ENCODE peak calls at places on chromosomes 11 and 22, in four cellular contexts. One of them, this sample, is unnamed. For H3K4me1, the result is how much of the 10 kb centered on the place peaks cover.

GRCh38 chr11:47408598-47409439 is 429 bp downstream of the SLC39A13 start:
- DNase-seq in small intestine: no peak
- DNase-seq in upper lobe of right lung: peak
- DNase-seq in colonic mucosa: peak
- DNase-seq in this sample: no peak

GRCh38 chr22:35140879-35141745 is 75.2 kb downstream of the ISX start:
- DNase-seq in small intestine: peak
- DNase-seq in upper lobe of right lung: no peak
- DNase-seq in colonic mucosa: peak
- DNase-seq in this sample: no peak

GRCh38 chr22:23525510-23525909 is 54.6 kb downstream of the IGLL1 start:
- DNase-seq in small intestine: no peak
- DNase-seq in upper lobe of right lung: peak
- DNase-seq in colonic mucosa: no peak
- DNase-seq in this sample: no peak

GRCh38 chr11:85647604-85648299 is at the start of gene TMEM126A:
- DNase-seq in small intestine: peak
- DNase-seq in upper lobe of right lung: peak
- DNase-seq in colonic mucosa: peak
- DNase-seq in this sample: peak

GRCh38 chr11:113774174-113774503 is 647 bp upstream of the ZW10 start:
- DNase-seq in small intestine: no peak
- DNase-seq in upper lobe of right lung: no peak
- DNase-seq in colonic mucosa: no peak
- DNase-seq in this sample: no peak

GRCh38 chr11:75872887-75873416 is 57.9 kb downstream of the UVRAG start:
- DNase-seq in small intestine: no peak
- DNase-seq in upper lobe of right lung: no peak
- DNase-seq in colonic mucosa: no peak
- DNase-seq in this sample: no peak

GRCh38 chr11:65047581-65048422 is 6.8 kb downstream of the SAC3D1 start:
- DNase-seq in small intestine: no peak
- DNase-seq in upper lobe of right lung: no peak
- DNase-seq in colonic mucosa: peak
- DNase-seq in this sample: peak

GRCh38 chr11:17439316-17439782 is 37.3 kb downstream of the ABCC8 start:
- DNase-seq in small intestine: peak
- DNase-seq in upper lobe of right lung: no peak
- DNase-seq in colonic mucosa: no peak
- DNase-seq in this sample: peak

GRCh38 chr11:37450613-37451012 is 852.6 kb upstream of the RAG2 start:
- DNase-seq in small intestine: no peak
- DNase-seq in upper lobe of right lung: no peak
- DNase-seq in colonic mucosa: no peak
- DNase-seq in this sample: no peak

GRCh38 chr11:21963013-21963412 is 229.9 kb upstream of the ANO5 start:
- DNase-seq in small intestine: no peak
- DNase-seq in upper lobe of right lung: no peak
- DNase-seq in colonic mucosa: no peak
- DNase-seq in this sample: no peak

GRCh38 chr11:96567193-96567592 is 177.4 kb downstream of the JRKL start:
- DNase-seq in small intestine: no peak
- DNase-seq in upper lobe of right lung: no peak
- DNase-seq in colonic mucosa: no peak
- DNase-seq in this sample: peak

GRCh38 chr11:126357055-126357962 is 1.8 kb downstream of the ST3GAL4 start:
- DNase-seq in small intestine: no peak
- DNase-seq in upper lobe of right lung: peak
- DNase-seq in colonic mucosa: no peak
- DNase-seq in this sample: no peak

GRCh38 chr11:86919557-86920210 is 35.5 kb downstream of the FZD4 start:
- DNase-seq in small intestine: peak
- DNase-seq in upper lobe of right lung: no peak
- DNase-seq in colonic mucosa: no peak
- DNase-seq in this sample: no peak

GRCh38 chr11:121042296-121042695 is 18.4 kb downstream of the TBCEL start:
- DNase-seq in small intestine: no peak
- DNase-seq in upper lobe of right lung: no peak
- DNase-seq in colonic mucosa: no peak
- DNase-seq in this sample: no peak

GRCh38 chr11:2150206-2150847 is 10.7 kb downstream of the INS start:
- DNase-seq in small intestine: no peak
- DNase-seq in upper lobe of right lung: no peak
- DNase-seq in colonic mucosa: no peak
- DNase-seq in this sample: no peak

DNA sequence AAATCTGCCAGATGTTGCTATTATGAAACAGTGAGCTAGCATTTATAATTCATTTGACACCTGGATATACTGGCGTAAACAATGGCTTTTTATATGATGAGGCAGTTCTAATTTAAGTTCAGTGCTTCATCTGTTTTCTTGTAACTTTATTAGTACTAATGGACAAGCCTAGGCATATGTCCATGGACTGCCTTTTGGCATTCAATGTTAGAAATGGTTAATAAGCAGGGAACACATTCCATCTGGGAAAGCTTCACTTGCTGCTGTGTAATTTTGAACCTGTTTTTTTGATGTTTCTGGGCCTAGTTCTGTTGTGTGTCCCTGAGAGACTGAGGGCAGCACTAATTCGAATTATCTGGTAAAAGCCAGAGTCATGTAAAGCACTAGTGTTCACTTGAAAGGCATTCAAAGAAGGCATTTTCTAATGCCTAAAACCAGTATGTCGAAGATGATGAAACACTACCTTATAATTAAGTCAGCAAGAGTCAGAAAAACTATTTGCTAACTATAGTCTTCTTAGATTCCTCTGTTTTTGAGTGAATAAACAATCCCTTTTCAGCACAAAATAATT is 138.5 kb downstream of the SWAP70 start:
- DNase-seq in small intestine: no peak
- DNase-seq in upper lobe of right lung: no peak
- DNase-seq in colonic mucosa: no peak
- DNase-seq in this sample: no peak
- H3K27ac ChIP-seq in small intestine: no peak
- H3K27ac ChIP-seq in upper lobe of right lung: peak
- H3K27ac ChIP-seq in colonic mucosa: no peak
- H3K27ac ChIP-seq in this sample: no peak

DNA sequence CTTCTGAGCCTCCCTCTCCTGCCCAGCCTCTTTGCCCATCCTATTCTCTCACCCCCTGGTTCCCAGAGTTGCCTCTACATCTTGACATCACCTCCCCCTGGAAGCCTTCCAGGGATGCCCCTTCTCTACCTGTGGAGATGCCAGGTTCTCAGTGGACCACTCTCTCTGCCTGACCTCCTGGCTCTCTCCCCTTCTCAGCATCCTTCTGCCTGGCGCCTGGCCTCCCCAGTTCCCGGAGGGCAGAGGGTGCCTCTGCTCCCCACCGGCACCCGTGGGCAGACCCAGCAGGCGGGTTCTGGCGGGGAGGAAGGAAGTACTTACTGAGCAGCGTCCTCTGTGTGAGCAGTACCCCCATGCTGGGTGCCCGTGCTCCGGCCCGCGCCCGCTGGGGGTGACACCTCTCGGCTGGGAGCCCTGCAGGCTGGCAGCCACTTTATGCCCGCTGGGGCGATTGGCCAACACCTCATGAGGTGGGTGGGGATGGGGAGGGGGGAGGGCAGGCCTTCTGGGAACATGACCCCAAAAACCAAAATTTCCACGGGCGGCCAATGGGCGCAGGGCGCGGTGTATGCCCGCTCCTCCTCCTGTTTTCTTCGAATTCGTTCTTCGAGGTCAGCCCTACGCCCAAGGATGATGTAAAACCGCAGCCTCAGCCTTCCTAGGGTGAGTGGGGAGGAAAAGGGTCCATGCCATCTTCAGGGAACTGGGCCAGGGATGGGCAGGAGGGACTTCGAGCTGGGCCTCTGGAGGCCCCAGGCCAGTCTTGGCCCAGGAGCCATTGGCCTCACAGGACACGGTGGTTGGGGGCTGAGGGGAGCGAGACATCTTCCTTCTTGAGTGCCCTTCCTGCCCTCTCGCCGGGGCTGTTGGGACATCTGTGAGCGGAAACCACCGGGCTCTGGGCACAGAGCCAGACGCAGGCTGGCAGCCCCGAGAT is at the start of gene OSM:
- DNase-seq in small intestine: no peak
- DNase-seq in upper lobe of right lung: peak
- DNase-seq in colonic mucosa: peak
- DNase-seq in this sample: peak
- H3K4me3 ChIP-seq in small intestine: no peak
- H3K4me3 ChIP-seq in upper lobe of right lung: peak
- H3K4me3 ChIP-seq in colonic mucosa: peak
- H3K4me3 ChIP-seq in this sample: peak

GRCh38 chr22:33789690-33790253 is 130.5 kb downstream of the LARGE1 start:
- DNase-seq in small intestine: no peak
- DNase-seq in upper lobe of right lung: no peak
- DNase-seq in colonic mucosa: no peak
- DNase-seq in this sample: no peak

GRCh38 chr22:33788927-33789326 is 131.3 kb downstream of the LARGE1 start:
- DNase-seq in small intestine: no peak
- DNase-seq in upper lobe of right lung: no peak
- DNase-seq in colonic mucosa: no peak
- DNase-seq in this sample: no peak

GRCh38 chr22:33793464-33793863 is 126.8 kb downstream of the LARGE1 start:
- DNase-seq in small intestine: no peak
- DNase-seq in upper lobe of right lung: no peak
- DNase-seq in colonic mucosa: no peak
- DNase-seq in this sample: no peak

GRCh38 chr22:33796494-33796893 is 123.8 kb downstream of the LARGE1 start:
- DNase-seq in small intestine: no peak
- DNase-seq in upper lobe of right lung: no peak
- DNase-seq in colonic mucosa: no peak
- DNase-seq in this sample: no peak

DNA sequence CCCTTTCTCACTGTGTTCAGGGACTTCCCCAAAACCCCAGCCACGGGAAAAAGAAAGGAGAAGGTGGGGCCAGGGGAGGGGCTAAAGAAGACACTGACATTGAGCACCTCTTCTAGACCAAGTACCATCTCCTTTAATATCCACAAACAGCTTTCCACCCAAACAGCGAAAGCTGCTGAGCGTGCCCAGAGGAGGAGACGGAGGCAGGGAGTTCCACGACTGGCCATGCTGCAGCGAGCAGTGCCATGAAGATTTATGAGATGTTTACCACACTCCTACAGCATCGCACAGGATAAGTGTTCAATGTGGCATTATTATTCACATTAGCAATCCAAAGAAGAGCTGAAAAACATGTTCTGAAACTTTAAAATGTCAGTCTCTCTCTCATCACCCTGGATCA is 127.4 kb downstream of the LARGE1 start:
- DNase-seq in small intestine: no peak
- DNase-seq in upper lobe of right lung: no peak
- DNase-seq in colonic mucosa: no peak
- DNase-seq in this sample: no peak
- H3K4me1 ChIP-seq in small intestine: under half
- H3K4me1 ChIP-seq in upper lobe of right lung: under half
- H3K4me1 ChIP-seq in colonic mucosa: under half
- H3K4me1 ChIP-seq in this sample: under half

GRCh38 chr11:132961453-132961852 is 570.8 kb downstream of the OPCML start:
- DNase-seq in small intestine: no peak
- DNase-seq in upper lobe of right lung: no peak
- DNase-seq in colonic mucosa: no peak
- DNase-seq in this sample: no peak
- H3K27ac ChIP-seq in small intestine: no peak
- H3K27ac ChIP-seq in upper lobe of right lung: no peak
- H3K27ac ChIP-seq in colonic mucosa: no peak
- H3K27ac ChIP-seq in this sample: no peak

GRCh38 chr11:20164152-20164551 is 3.9 kb upstream of the DBX1 start:
- DNase-seq in small intestine: no peak
- DNase-seq in upper lobe of right lung: no peak
- DNase-seq in colonic mucosa: no peak
- DNase-seq in this sample: no peak
- H3K4me3 ChIP-seq in small intestine: no peak
- H3K4me3 ChIP-seq in upper lobe of right lung: no peak
- H3K4me3 ChIP-seq in colonic mucosa: no peak
- H3K4me3 ChIP-seq in this sample: no peak

GRCh38 chr11:61486779-61487178 is 21.8 kb upstream of the LRRC10B start:
- DNase-seq in small intestine: no peak
- DNase-seq in upper lobe of right lung: no peak
- DNase-seq in colonic mucosa: no peak
- DNase-seq in this sample: no peak

GRCh38 chr11:61484541-61484940 is 24.0 kb upstream of the LRRC10B start:
- DNase-seq in small intestine: no peak
- DNase-seq in upper lobe of right lung: peak
- DNase-seq in colonic mucosa: no peak
- DNase-seq in this sample: no peak

GRCh38 chr11:61487342-61488025 is 21.1 kb upstream of the LRRC10B start:
- DNase-seq in small intestine: no peak
- DNase-seq in upper lobe of right lung: no peak
- DNase-seq in colonic mucosa: no peak
- DNase-seq in this sample: no peak

GRCh38 chr11:61485080-61485479 is 23.5 kb upstream of the LRRC10B start:
- DNase-seq in small intestine: no peak
- DNase-seq in upper lobe of right lung: no peak
- DNase-seq in colonic mucosa: no peak
- DNase-seq in this sample: no peak

DNA sequence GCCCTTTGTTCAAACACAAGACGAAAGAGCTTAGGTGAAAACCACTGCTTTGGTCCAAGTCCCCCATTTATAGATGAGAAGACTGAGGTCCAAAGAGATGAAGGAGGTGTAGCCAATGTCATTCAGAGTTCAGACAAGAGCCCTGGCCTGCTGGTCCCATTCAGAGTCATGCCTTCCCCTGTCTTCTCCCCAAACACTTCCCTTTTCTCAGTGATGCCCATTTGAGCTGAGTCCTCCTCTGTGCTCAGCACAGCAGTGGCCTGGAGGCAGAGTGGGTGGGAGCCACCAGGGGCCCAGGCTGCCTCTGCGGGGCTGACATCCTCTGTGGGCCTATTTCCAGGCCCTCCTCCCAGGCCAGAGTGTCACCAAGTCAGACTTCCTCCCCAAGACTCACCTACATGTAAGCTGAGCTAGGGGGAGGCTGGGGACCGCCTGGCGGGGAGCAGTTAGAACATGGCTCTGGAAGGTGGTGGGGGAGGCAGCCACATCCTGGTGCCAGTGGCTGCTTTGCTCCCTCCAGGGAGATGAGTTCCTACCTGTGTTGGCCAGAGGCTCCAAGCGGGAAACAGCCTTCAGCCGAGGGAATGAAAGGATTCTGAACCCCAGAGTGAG is 22.4 kb upstream of the LRRC10B start:
- DNase-seq in small intestine: no peak
- DNase-seq in upper lobe of right lung: no peak
- DNase-seq in colonic mucosa: no peak
- DNase-seq in this sample: no peak
- H3K4me1 ChIP-seq in small intestine: under half
- H3K4me1 ChIP-seq in upper lobe of right lung: under half
- H3K4me1 ChIP-seq in colonic mucosa: under half
- H3K4me1 ChIP-seq in this sample: under half

GRCh38 chr11:57288771-57289579 is 35.8 kb downstream of the TNKS1BP1 start:
- DNase-seq in small intestine: peak
- DNase-seq in upper lobe of right lung: no peak
- DNase-seq in colonic mucosa: peak
- DNase-seq in this sample: no peak
- H3K27ac ChIP-seq in small intestine: peak
- H3K27ac ChIP-seq in upper lobe of right lung: no peak
- H3K27ac ChIP-seq in colonic mucosa: peak
- H3K27ac ChIP-seq in this sample: no peak

GRCh38 chr11:67160045-67160444 is 41.0 kb downstream of the KDM2A start:
- DNase-seq in small intestine: no peak
- DNase-seq in upper lobe of right lung: no peak
- DNase-seq in colonic mucosa: no peak
- DNase-seq in this sample: no peak
- H3K4me3 ChIP-seq in small intestine: no peak
- H3K4me3 ChIP-seq in upper lobe of right lung: no peak
- H3K4me3 ChIP-seq in colonic mucosa: no peak
- H3K4me3 ChIP-seq in this sample: no peak

GRCh38 chr11:63764201-63764711 is 4.3 kb downstream of the ZFTA start:
- DNase-seq in small intestine: no peak
- DNase-seq in upper lobe of right lung: no peak
- DNase-seq in colonic mucosa: no peak
- DNase-seq in this sample: no peak
- H3K4me1 ChIP-seq in small intestine: under half
- H3K4me1 ChIP-seq in upper lobe of right lung: under half
- H3K4me1 ChIP-seq in colonic mucosa: under half
- H3K4me1 ChIP-seq in this sample: under half

This sample was measured in naive thymus-derived CD4-positive, alpha-beta T cell.